ENCODE peak calls at places on chromosomes 12 and 14, in four cellular contexts. J is K562; T is effector CD4-positive, alpha-beta T cell; K is CD4-positive, alpha-beta T cell. O is an unnamed sample.

GRCh38 chr12:110028323-110028722 is 20.0 kb downstream of the C12orf76 start:
- DNase-seq in J (no peak), T (no peak), K (no peak), O (no peak)

GRCh38 chr14:63633801-63634200 is 7.9 kb downstream of the WDR89 start:
- DNase-seq in J (no peak), T (no peak), K (no peak), O (no peak)

GRCh38 chr12:6198556-6198955 is 1.6 kb upstream of the CD9 start:
- DNase-seq in J (no peak), T (no peak), K (no peak), O (no peak)

GRCh38 chr14:103091041-103091882 is 3.3 kb upstream of the EXOC3L4 start:
- DNase-seq in J (peak; percentile 90), T (peak; percentile 65), K (peak; percentile 73), O (peak; percentile 90)

GRCh38 chr14:99346470-99347080 is 74.6 kb upstream of the BCL11B start:
- DNase-seq in J (no peak), T (no peak), K (no peak), O (no peak)

GRCh38 chr12:45989857-45990467 is 412 bp downstream of the SCAF11 start:
- DNase-seq in J (peak; percentile 31), T (peak; percentile 34), K (peak; percentile 44), O (peak; percentile 83)

GRCh38 chr12:18589316-18589715 is 148.5 kb downstream of the PLCZ1 start:
- DNase-seq in J (no peak), T (no peak), K (no peak), O (no peak)

GRCh38 chr14:104657563-104658324 is 31.7 kb upstream of the INF2 start:
- DNase-seq in J (no peak), T (no peak), K (no peak), O (peak; percentile 84)

GRCh38 chr12:13425766-13426165 is 229.2 kb downstream of the EMP1 start:
- DNase-seq in J (no peak), T (no peak), K (no peak), O (no peak)

GRCh38 chr12:65878540-65878939 is 54.3 kb downstream of the HMGA2 start:
- DNase-seq in J (no peak), T (no peak), K (no peak), O (no peak)

GRCh38 chr12:104998423-104999346 is 12.6 kb downstream of the NOPCHAP1 start:
- DNase-seq in J (no peak), T (no peak), K (no peak), O (no peak)

GRCh38 chr12:88578821-88579518 is 1.3 kb downstream of the KITLG start:
- DNase-seq in J (peak; percentile 6), T (no peak), K (no peak), O (peak; percentile 24)

GRCh38 chr12:131736807-131737484 is 26.1 kb downstream of the SFSWAP start:
- DNase-seq in J (no peak), T (no peak), K (no peak), O (no peak)

GRCh38 chr14:105858676-105859025 is 332.3 kb downstream of the TMEM121 start:
- DNase-seq in J (no peak), T (no peak), K (no peak), O (peak; percentile 58)

GRCh38 chr12:16603265-16603915 is 2.6 kb downstream of the LMO3 start:
- DNase-seq in J (no peak), T (no peak), K (no peak), O (no peak)

GRCh38 chr12:92244036-92244435 is 98.4 kb upstream of the BTG1 start:
- DNase-seq in J (no peak), T (no peak), K (no peak), O (no peak)

GRCh38 chr12:92421042-92421441 is 275.4 kb upstream of the BTG1 start:
- DNase-seq in J (no peak), T (no peak), K (no peak), O (no peak)

GRCh38 chr14:20429801-20430669 is 5.9 kb downstream of the KLHL33 start:
- DNase-seq in J (peak; percentile 44), T (no peak), K (no peak), O (no peak)

GRCh38 chr14:102822311-102822863 is 45.1 kb downstream of the TRAF3 start:
- DNase-seq in J (no peak), T (no peak), K (no peak), O (no peak)

GRCh38 chr12:7937867-7938506 is 2.0 kb upstream of the SLC2A3 start:
- DNase-seq in J (peak; percentile 53), T (no peak), K (no peak), O (peak; percentile 66)

GRCh38 chr12:109875572-109876131 is 4.7 kb downstream of the GLTP start:
- DNase-seq in J (no peak), T (no peak), K (no peak), O (no peak)

GRCh38 chr12:100151769-100152168 is 9.1 kb upstream of the BLTP3B start:
- DNase-seq in J (no peak), T (no peak), K (no peak), O (no peak)

GRCh38 chr14:90253826-90254225 is 2.5 kb upstream of the PSMC1 start:
- DNase-seq in J (no peak), T (no peak), K (no peak), O (peak; percentile 78)

GRCh38 chr12:28795306-28795705 is 353.8 kb upstream of the FAR2 start:
- DNase-seq in J (no peak), T (no peak), K (no peak), O (no peak)

GRCh38 chr14:86712176-86712575 is 1182.2 kb downstream of the FLRT2 start:
- DNase-seq in J (no peak), T (no peak), K (no peak), O (no peak)

GRCh38 chr14:34053666-34054065 is 102.8 kb upstream of the EGLN3 start:
- DNase-seq in J (no peak), T (no peak), K (no peak), O (no peak)

GRCh38 chr12:62294378-62294777 is 34.2 kb downstream of the USP15 start:
- DNase-seq in J (no peak), T (no peak), K (no peak), O (no peak)

GRCh38 chr12:104656921-104657320 is 200.2 kb downstream of the CHST11 start:
- DNase-seq in J (no peak), T (no peak), K (no peak), O (no peak)

GRCh38 chr12:24979286-24979685 is 30.4 kb upstream of the BCAT1 start:
- DNase-seq in J (peak; percentile 25), T (no peak), K (no peak), O (peak; percentile 75)

GRCh38 chr12:26119391-26119981 is 5.4 kb downstream of the BHLHE41 start:
- DNase-seq in J (no peak), T (no peak), K (no peak), O (peak; percentile 86)

O was measured in NB4.